ENCODE peak calls at places on chromosomes 6 and 20, in four cellular contexts. W is HS-5; X is nephron progenitor cell; F is CD4-positive, CD25-positive, alpha-beta regulatory T cell. M is an unnamed sample.
A peak's percentile ranks its signal among the peaks of the same experiment; 100 is the strongest.

GRCh38 chr20:5528719-5529256 is 212.0 kb upstream of the PROKR2 start:
- DNase-seq in F (peak; percentile 66), X (peak; percentile 64), W (peak; percentile 67), M (peak; percentile 72)

GRCh38 chr6:141829996-141830395 is 302.7 kb upstream of the GJE1 start:
- DNase-seq in W (no peak), X (no peak), F (no peak), M (no peak)

GRCh38 chr20:12371955-12372354 is 454.3 kb downstream of the BTBD3 start:
- DNase-seq in W (no peak), F (no peak), X (no peak), M (no peak)

GRCh38 chr6:143555071-143555492 is 43.6 kb upstream of the FUCA2 start:
- DNase-seq in F (no peak), W (no peak), X (no peak), M (no peak)

GRCh38 chr6:97136644-97137358 is 146.2 kb downstream of the MMS22L start:
- DNase-seq in F (no peak), X (no peak), W (no peak), M (no peak)

GRCh38 chr20:48060841-48061720 is 275.8 kb upstream of the SULF2 start:
- DNase-seq in F (no peak), X (no peak), W (no peak), M (no peak)

GRCh38 chr6:79127660-79128059 is 49.6 kb upstream of the PHIP start:
- DNase-seq in X (no peak), F (no peak), W (no peak), M (no peak)

GRCh38 chr20:64142546-64142945 is 21.7 kb upstream of the MYT1 start:
- DNase-seq in F (no peak), W (no peak), X (no peak), M (no peak)

GRCh38 chr6:23027281-23027680 is 457.9 kb downstream of the HDGFL1 start:
- DNase-seq in W (no peak), X (no peak), F (no peak), M (no peak)

GRCh38 chr6:40585661-40586269 is 1.4 kb downstream of the LRFN2 start:
- DNase-seq in X (peak; percentile 42), W (no peak), F (no peak), M (no peak)

GRCh38 chr6:91669154-91669903 is 1082.5 kb upstream of the MAP3K7 start:
- DNase-seq in F (no peak), W (no peak), X (no peak), M (no peak)

GRCh38 chr20:4545526-4545925 is 176.2 kb upstream of the PRND start:
- DNase-seq in F (no peak), X (no peak), W (no peak), M (no peak)

GRCh38 chr6:52994789-52995078 is 350 bp downstream of the GSTA4 start:
- DNase-seq in F (no peak), X (peak; percentile 61), W (no peak), M (no peak)

GRCh38 chr20:62219992-62220665 is at the start of gene HRH3:
- DNase-seq in X (peak; percentile 88), F (peak; percentile 13), W (no peak), M (peak; percentile 48)